ENCODE peak calls at places on chromosomes 11 and 22, in nine cellular contexts. L is activated CD4-positive, CD25-positive, alpha-beta regulatory T cell; V is amygdala; F is NCI-H1105; Q is GM03348; J is stimulated activated CD4-positive, alpha-beta T cell treated with anti-CD3 and anti-CD28 coated beads, Interleukin-15, amount 100 ng/mL, for 24 hours; P is effector memory CD8-positive, alpha-beta T cell; Y is ascending aorta; U is fibroblast of the conjunctiva. T is an unnamed sample.

GRCh38 chr11:26847459-26847858 is 125.6 kb upstream of the SLC5A12 start:
- DNase-seq in J (no peak), U (peak; percentile 78), L (no peak), F (no peak), Y (peak; percentile 9), V (no peak), P (no peak), Q (no peak), T (no peak)

GRCh38 chr11:38461751-38462150 is 1863.7 kb upstream of the RAG2 start:
- DNase-seq in J (no peak), V (no peak), L (no peak), U (no peak), Q (no peak), P (no peak), F (no peak), Y (no peak), T (no peak)

GRCh38 chr22:47775686-47776085 is 1013.2 kb downstream of the TBC1D22A start:
- DNase-seq in Y (no peak), U (no peak), P (no peak), J (no peak), V (no peak), F (no peak), Q (no peak), L (no peak), T (no peak)

GRCh38 chr11:9302448-9302847 is 11.9 kb downstream of the TMEM41B start:
- DNase-seq in U (no peak), P (no peak), L (no peak), Y (no peak), V (no peak), Q (peak; percentile 36), J (no peak), F (no peak), T (no peak)

GRCh38 chr11:85666687-85667086 is 1.8 kb upstream of the CREBZF start:
- DNase-seq in V (no peak), Q (no peak), P (no peak), U (no peak), L (no peak), J (no peak), F (no peak), Y (no peak), T (no peak)

GRCh38 chr22:46730568-46731245 is 7.3 kb downstream of the CERK start:
- DNase-seq in U (no peak), F (no peak), J (no peak), V (no peak), L (no peak), Y (no peak), Q (no peak), P (no peak), T (no peak)

GRCh38 chr22:19852177-19852781 is 2.4 kb downstream of the GNB1L start:
- DNase-seq in L (no peak), V (no peak), Q (no peak), U (no peak), Y (no peak), J (no peak), F (no peak), P (no peak), T (no peak)

GRCh38 chr22:45470871-45471270 is 31.8 kb upstream of the FBLN1 start:
- DNase-seq in V (no peak), Y (no peak), J (no peak), P (no peak), F (no peak), U (no peak), L (no peak), Q (no peak), T (no peak)